ENCODE peak calls at places on chromosomes 5 and 9, in four cellular contexts. C is nephron progenitor cell, W is fibroblast of mammary gland, V is mesothelial cell of epicardium. M is an unnamed sample.

GRCh38 chr9:132991351-132992300 is 13.1 kb downstream of the GFI1B start:
- DNase-seq in C (no peak), W (no peak), V (no peak), M (no peak)

GRCh38 chr9:16612627-16613026 is 257.8 kb downstream of the BNC2 start:
- DNase-seq in C (no peak), W (peak; percentile 92), V (no peak), M (no peak)

GRCh38 chr5:126635585-126635984 is 34.8 kb downstream of the PHAX start:
- DNase-seq in C (no peak), W (no peak), V (no peak), M (no peak)

GRCh38 chr5:143874312-143874711 is 62.4 kb downstream of the HMHB1 start:
- DNase-seq in C (peak; percentile 15), W (no peak), V (no peak), M (no peak)

GRCh38 chr5:74409737-74410136 is 230.8 kb downstream of the ENC1 start:
- DNase-seq in C (no peak), W (no peak), V (no peak), M (no peak)

GRCh38 chr9:91422832-91423711 is 560 bp downstream of the NFIL3 start:
- DNase-seq in C (peak; percentile 72), W (peak; percentile 90), V (peak; percentile 72), M (peak; percentile 45)

GRCh38 chr9:35164711-35165110 is 2.9 kb downstream of the UNC13B start:
- DNase-seq in C (no peak), W (peak; percentile 34), V (no peak), M (no peak)

GRCh38 chr5:150879358-150879757 is 25.4 kb downstream of the ZNF300 start:
- DNase-seq in C (no peak), W (no peak), V (no peak), M (no peak)

GRCh38 chr5:179668404-179668803 is 12.4 kb downstream of the CBY3 start:
- DNase-seq in C (peak; percentile 58), W (peak; percentile 66), V (no peak), M (peak; percentile 43)

GRCh38 chr5:168329302-168329701 is 37.9 kb downstream of the WWC1 start:
- DNase-seq in C (no peak), W (no peak), V (no peak), M (no peak)

GRCh38 chr5:132655821-132656773 is 1.9 kb upstream of the IL13 start:
- DNase-seq in C (peak; percentile 63), W (peak; percentile 23), V (no peak), M (no peak)
- TF ChIP-seq CTCF in C (peak; percentile 6), W (no peak), V (no peak), M (no peak)

DNA sequence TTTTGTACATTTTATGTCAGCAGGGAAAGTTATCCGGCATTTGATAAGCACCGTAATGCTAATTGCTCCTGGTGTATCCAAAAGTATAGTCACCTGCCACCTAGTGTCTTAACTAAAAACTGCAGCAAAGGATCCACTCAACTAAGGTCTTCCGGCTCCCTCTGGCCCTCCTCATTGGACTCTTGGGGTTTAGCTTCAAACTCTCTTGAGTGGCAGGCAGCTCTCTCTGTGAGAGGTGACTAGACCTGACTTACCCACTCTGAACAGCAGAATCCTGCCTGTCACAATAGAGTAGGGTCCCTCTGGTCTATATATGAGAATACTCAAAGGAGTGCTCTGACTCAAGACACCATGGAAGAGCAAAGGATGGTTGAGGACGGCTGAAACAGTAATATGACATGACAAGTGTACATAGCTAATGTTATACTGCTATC is 60.3 kb upstream of the CAST start:
- DNase-seq in C (peak; percentile 49), W (peak; percentile 81), V (no peak), M (peak; percentile 68)
- TF ChIP-seq CTCF in C (peak; percentile 75), W (peak; percentile 83), V (peak; percentile 82), M (peak; percentile 84)

DNA sequence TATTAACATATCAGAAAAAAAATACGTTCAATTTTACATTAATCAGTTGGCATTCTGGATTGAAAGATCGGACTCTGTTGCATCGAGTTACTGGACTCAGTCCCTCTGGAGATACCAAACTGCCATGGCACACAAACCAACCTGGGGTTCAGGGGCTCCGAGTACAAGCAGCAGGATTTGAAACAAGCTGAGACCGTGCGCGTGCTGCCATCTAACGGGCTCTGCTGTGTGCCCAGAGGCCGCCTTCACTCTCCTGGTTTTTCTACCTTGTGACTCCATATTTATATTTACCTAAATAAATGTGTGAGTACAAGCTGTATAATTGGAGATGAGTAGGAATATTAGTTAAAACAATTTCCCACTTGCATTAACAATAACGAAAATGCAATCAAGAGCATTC is 48.2 kb downstream of the ANXA1 start:
- DNase-seq in C (peak; percentile 21), W (no peak), V (no peak), M (peak; percentile 15)
- TF ChIP-seq CTCF in C (no peak), W (peak; percentile 24), V (no peak), M (peak; percentile 18)

DNA sequence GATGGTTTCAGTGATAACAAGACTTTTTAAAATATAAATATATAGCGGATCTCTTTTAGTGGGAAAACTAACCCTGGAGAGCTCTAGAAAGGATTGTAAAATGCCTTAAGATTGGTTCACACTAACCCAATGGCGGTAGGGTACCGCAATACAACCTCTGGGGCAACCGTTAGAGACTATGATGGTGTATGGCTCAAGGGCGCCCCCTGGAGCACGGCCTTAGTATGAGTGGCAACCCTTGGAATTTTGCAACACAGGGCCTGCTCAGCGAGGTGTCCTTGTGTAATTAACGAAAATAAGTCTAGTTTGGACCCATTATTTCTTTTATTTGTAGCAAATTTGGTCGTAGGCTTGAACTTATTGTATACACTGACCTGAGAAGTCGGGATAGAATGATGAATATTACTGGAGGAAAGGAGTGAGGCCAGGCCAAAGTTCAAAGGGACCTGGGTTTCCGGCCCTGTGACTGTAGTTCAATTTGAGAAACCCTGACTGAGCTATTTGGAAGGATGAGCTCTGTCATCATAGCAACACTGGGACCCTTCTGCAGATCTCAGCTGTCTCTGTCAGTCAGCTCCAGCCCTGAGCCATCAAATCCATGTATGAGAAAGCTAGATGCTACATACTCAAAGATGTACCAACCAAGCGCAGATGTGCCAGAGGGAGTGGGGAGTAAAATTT is 54.8 kb downstream of the CAMK4 start:
- DNase-seq in C (peak; percentile 82), W (peak; percentile 24), V (peak; percentile 65), M (peak; percentile 66)
- TF ChIP-seq CTCF in C (peak; percentile 93), W (peak; percentile 61), V (peak; percentile 75), M (peak; percentile 83)

DNA sequence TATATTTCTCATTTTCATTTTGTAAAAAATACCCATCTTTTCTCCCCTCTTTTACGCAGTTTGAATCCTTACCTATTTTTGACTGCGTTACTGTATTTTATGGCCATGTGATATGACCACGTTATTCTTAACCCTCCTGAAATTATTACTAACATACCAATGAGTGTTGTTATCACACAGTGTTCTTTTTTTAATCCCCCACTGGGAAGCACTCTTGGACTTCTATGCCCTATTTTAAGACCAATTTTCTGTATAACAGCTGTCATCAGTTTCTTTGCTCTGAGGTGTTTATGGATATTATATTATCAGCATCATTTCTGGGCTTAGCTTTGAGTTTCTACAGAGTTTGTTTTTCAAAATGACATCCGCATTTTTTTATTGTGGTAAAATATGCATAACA is 71.1 kb downstream of the CFAP95 start:
- DNase-seq in C (no peak), W (no peak), V (no peak), M (no peak)
- TF ChIP-seq CTCF in C (no peak), W (no peak), V (no peak), M (no peak)

GRCh38 chr5:7395432-7396168 is at the start of gene ADCY2:
- DNase-seq in C (no peak), W (no peak), V (no peak), M (no peak)

GRCh38 chr5:7396169-7397004 is 449 bp downstream of the ADCY2 start:
- DNase-seq in C (peak; percentile 57), W (peak; percentile 8), V (peak; percentile 59), M (no peak)

GRCh38 chr5:7397935-7398334 is 2.0 kb downstream of the ADCY2 start:
- DNase-seq in C (no peak), W (no peak), V (no peak), M (no peak)

GRCh38 chr5:7398596-7399260 is 2.8 kb downstream of the ADCY2 start:
- DNase-seq in C (no peak), W (no peak), V (no peak), M (no peak)

DNA sequence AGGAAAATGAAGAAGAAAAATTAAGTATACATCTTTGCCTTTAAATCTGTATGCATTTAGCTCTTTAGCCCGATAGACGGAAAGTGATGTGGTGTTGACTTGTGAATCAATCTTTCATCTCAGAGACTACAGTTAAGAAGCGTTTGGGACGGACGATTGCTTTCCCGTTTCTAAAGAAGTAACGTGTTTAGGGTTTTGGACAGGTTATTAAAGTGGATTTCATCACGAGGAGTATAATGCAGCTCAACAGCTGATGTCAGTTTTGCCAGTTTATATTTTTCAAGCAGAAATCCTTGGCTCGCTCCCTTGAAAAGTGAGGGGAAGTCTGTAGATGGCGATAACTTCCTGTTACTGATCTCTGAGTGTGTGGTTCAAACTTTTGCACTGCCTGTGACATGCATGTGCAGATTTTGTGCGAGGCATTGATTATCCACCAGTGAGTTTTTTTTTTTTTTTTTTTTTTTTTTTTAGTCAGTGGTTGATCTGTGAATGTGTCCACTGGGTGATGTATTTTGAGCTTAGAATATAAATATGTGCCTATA is 1.1 kb downstream of the ADCY2 start:
- DNase-seq in C (no peak), W (peak; percentile 14), V (no peak), M (no peak)
- TF ChIP-seq CTCF in C (no peak), W (no peak), V (no peak), M (peak; percentile 13)

GRCh38 chr9:108884701-108885100 is 22.6 kb downstream of the ACTL7A start:
- DNase-seq in C (no peak), W (no peak), V (no peak), M (no peak)

GRCh38 chr9:108885643-108886348 is 23.7 kb downstream of the ACTL7A start:
- DNase-seq in C (no peak), W (peak; percentile 87), V (no peak), M (no peak)

GRCh38 chr9:108894225-108894997 is 32.3 kb downstream of the ACTL7A start:
- DNase-seq in C (no peak), W (no peak), V (no peak), M (no peak)

DNA sequence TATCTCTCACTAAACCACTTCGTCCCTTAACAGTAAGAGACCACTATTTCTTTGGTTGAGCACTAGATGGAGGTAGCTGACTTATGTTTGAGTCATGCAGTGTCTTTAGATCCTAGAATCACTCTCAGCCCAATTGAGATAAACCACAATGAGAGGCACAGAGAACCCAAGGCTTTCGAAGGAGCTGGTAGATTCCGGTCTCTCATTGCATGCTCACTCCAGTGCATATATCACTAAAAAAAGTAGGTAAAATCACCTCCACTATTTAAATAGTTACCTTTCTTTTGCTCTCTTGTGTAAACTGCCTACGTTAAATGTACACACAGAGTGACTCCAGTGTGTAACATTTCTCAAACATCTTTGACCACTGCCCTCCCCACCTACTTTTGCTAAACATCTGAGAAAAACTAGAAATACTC is 27.6 kb downstream of the ACTL7A start:
- DNase-seq in C (no peak), W (peak; percentile 46), V (no peak), M (no peak)
- TF ChIP-seq CTCF in C (no peak), W (peak; percentile 22), V (no peak), M (no peak)

GRCh38 chr9:95025213-95026170 is 292.0 kb downstream of the FANCC start:
- DNase-seq in C (peak; percentile 41), W (peak; percentile 92), V (peak; percentile 52), M (no peak)
- TF ChIP-seq CTCF in C (no peak), W (peak; percentile 48), V (no peak), M (peak; percentile 45)

DNA sequence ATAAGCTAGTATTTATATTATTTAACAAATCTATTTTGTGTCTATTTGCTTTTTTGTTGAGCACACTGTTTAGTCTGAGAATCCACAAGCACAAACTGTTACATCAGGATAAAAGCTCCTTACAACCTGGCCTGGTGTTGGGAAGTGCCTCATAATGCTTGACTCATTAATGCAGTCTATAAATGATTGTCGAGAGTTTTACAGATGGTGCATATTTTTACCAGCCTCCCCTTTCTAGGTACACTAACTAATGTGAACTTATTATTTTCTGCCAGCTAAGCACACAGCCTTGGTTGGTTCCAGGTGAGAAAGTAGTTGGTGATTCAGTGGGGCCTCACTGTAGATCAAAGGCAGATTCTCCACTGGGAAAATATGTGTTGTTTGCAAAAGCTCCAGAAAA is 151.0 kb upstream of the ADAMTS16 start:
- DNase-seq in C (no peak), W (no peak), V (no peak), M (no peak)
- TF ChIP-seq CTCF in C (no peak), W (no peak), V (no peak), M (no peak)

GRCh38 chr5:147397616-147398015 is 112.3 kb downstream of the DPYSL3 start:
- DNase-seq in C (no peak), W (no peak), V (no peak), M (no peak)
- TF ChIP-seq CTCF in C (no peak), W (no peak), V (no peak), M (no peak)

M was measured in neural crest cell.